ENCODE peak calls at places on chromosomes 13 and 19, in four cellular contexts. L, B, S and I are unnamed samples.

GRCh38 chr19:33445752-33446070 is 72.2 kb downstream of the CEBPG start:
- DNase-seq in L (no peak), B (no peak), S (peak), I (no peak)

GRCh38 chr13:36432106-36432544 is at the start of gene CCNA1:
- DNase-seq in L (no peak), B (peak), S (peak), I (no peak)

GRCh38 chr19:51166846-51167490 is 24.9 kb downstream of the SIGLEC7 start:
- DNase-seq in L (peak), B (no peak), S (no peak), I (no peak)

GRCh38 chr13:35468195-35468594 is 8.3 kb downstream of the MAB21L1 start:
- DNase-seq in L (no peak), B (no peak), S (no peak), I (no peak)

GRCh38 chr13:113671066-113672001 is 4.3 kb downstream of the GRK1 start:
- DNase-seq in L (no peak), B (no peak), S (peak), I (no peak)

GRCh38 chr13:71320452-71320851 is 546.6 kb downstream of the DACH1 start:
- DNase-seq in L (peak), B (no peak), S (no peak), I (no peak)

GRCh38 chr13:26168276-26168814 is 53.8 kb downstream of the RNF6 start:
- DNase-seq in L (no peak), B (no peak), S (no peak), I (no peak)

GRCh38 chr19:4069331-4069959 is 2.7 kb upstream of the ZBTB7A start:
- DNase-seq in L (peak), B (peak), S (peak), I (no peak)

GRCh38 chr19:3184847-3185481 is 766 bp upstream of the NCLN start:
- DNase-seq in L (no peak), B (peak), S (peak), I (peak)

GRCh38 chr19:12899891-12900518 is 9.0 kb downstream of the GCDH start:
- DNase-seq in L (no peak), B (no peak), S (no peak), I (no peak)

GRCh38 chr13:34678154-34678553 is 263.9 kb upstream of the NBEA start:
- DNase-seq in L (no peak), B (no peak), S (no peak), I (no peak)

GRCh38 chr19:5369962-5370367 is 29.4 kb upstream of the PTPRS start:
- DNase-seq in L (peak), B (no peak), S (no peak), I (no peak)

GRCh38 chr13:48844676-48845075 is 131.0 kb upstream of the FNDC3A start:
- DNase-seq in L (no peak), B (no peak), S (no peak), I (no peak)

GRCh38 chr13:80341771-80342271 is 895 bp upstream of the SPRY2 start:
- DNase-seq in L (no peak), B (peak), S (no peak), I (no peak)

GRCh38 chr13:31965361-31966066 is 66.1 kb upstream of the FRY start:
- DNase-seq in L (no peak), B (no peak), S (no peak), I (peak)

GRCh38 chr13:111076156-111077013 is 38.7 kb upstream of the ARHGEF7 start:
- DNase-seq in L (no peak), B (no peak), S (no peak), I (no peak)

GRCh38 chr13:94058821-94059360 is 420.6 kb downstream of the DCT start:
- DNase-seq in L (no peak), B (no peak), S (no peak), I (no peak)

GRCh38 chr19:56670401-56670960 is 1.1 kb downstream of the ZNF835 start:
- DNase-seq in L (no peak), B (no peak), S (peak), I (no peak)

GRCh38 chr13:108495686-108496363 is 133.6 kb upstream of the MYO16 start:
- DNase-seq in L (no peak), B (no peak), S (peak), I (no peak)

GRCh38 chr13:60398438-60398891 is 1.4 kb downstream of the TDRD3 start:
- DNase-seq in L (peak), B (no peak), S (no peak), I (no peak)

GRCh38 chr19:33234092-33234491 is 8.4 kb upstream of the SLC7A10 start:
- DNase-seq in L (no peak), B (no peak), S (no peak), I (no peak)

GRCh38 chr13:48492123-48493075 is 40.5 kb downstream of the RCBTB2 start:
- DNase-seq in L (peak), B (peak), S (peak), I (no peak)

GRCh38 chr13:25881946-25882574 is 169.8 kb downstream of the SHISA2 start:
- DNase-seq in L (no peak), B (no peak), S (no peak), I (no peak)

GRCh38 chr13:92573467-92574057 is 653.0 kb upstream of the GPC6 start:
- DNase-seq in L (peak), B (no peak), S (no peak), I (no peak)

GRCh38 chr19:6058411-6059201 is 51.7 kb downstream of the RFX2 start:
- DNase-seq in L (no peak), B (no peak), S (peak), I (no peak)

GRCh38 chr19:5182811-5183210 is 157.8 kb downstream of the PTPRS start:
- DNase-seq in L (no peak), B (no peak), S (no peak), I (no peak)

GRCh38 chr13:72760189-72760588 is 21.5 kb downstream of the DIS3 start:
- DNase-seq in L (no peak), B (no peak), S (no peak), I (no peak)

GRCh38 chr19:3161453-3161852 is 17.1 kb upstream of the S1PR4 start:
- DNase-seq in L (no peak), B (no peak), S (peak), I (no peak)

GRCh38 chr19:6590458-6591319 is at the start of gene CD70:
- DNase-seq in L (peak), B (no peak), S (no peak), I (no peak)

GRCh38 chr13:39481493-39481892 is 121.5 kb downstream of the LHFPL6 start:
- DNase-seq in L (no peak), B (no peak), S (no peak), I (no peak)

GRCh38 chr13:99415851-99416331 is 85.4 kb upstream of the TM9SF2 start:
- DNase-seq in L (peak), B (no peak), S (peak), I (no peak)

GRCh38 chr19:1261863-1262686 is 7.1 kb upstream of the CIRBP start:
- DNase-seq in L (no peak), B (peak), S (peak), I (no peak)

GRCh38 chr13:99605417-99606321 is 104.4 kb downstream of the TM9SF2 start:
- DNase-seq in L (peak), B (peak), S (peak), I (no peak)

GRCh38 chr13:34156841-34157365 is 339.0 kb downstream of the RFC3 start:
- DNase-seq in L (peak), B (peak), S (peak), I (peak)

GRCh38 chr19:1000095-1000494 is at the start of gene GRIN3B:
- DNase-seq in L (peak), B (no peak), S (peak), I (no peak)

GRCh38 chr19:4507150-4507452 is 11.2 kb downstream of the PLIN4 start:
- DNase-seq in L (no peak), B (no peak), S (no peak), I (no peak)

GRCh38 chr19:38277549-38277948 is 13.2 kb downstream of the SPINT2 start:
- DNase-seq in L (no peak), B (no peak), S (no peak), I (no peak)

GRCh38 chr19:10888421-10888866 is 17.1 kb downstream of the CARM1 start:
- DNase-seq in L (no peak), B (no peak), S (no peak), I (no peak)

GRCh38 chr19:5880604-5881078 is 10.3 kb upstream of the FUT5 start:
- DNase-seq in L (no peak), B (peak), S (peak), I (no peak)

GRCh38 chr19:39686739-39687138 is 17.5 kb upstream of the LGALS14 start:
- DNase-seq in L (peak), B (no peak), S (no peak), I (no peak)
- H3K4me3 ChIP-seq in L (no peak), B (no peak), S (no peak), I (no peak)

GRCh38 chr19:54792814-54793213 is 10.6 kb upstream of the KIR2DL4 start:
- DNase-seq in L (peak), B (no peak), S (no peak), I (no peak)
- H3K4me3 ChIP-seq in L (peak), B (peak), S (no peak), I (no peak)

DNA sequence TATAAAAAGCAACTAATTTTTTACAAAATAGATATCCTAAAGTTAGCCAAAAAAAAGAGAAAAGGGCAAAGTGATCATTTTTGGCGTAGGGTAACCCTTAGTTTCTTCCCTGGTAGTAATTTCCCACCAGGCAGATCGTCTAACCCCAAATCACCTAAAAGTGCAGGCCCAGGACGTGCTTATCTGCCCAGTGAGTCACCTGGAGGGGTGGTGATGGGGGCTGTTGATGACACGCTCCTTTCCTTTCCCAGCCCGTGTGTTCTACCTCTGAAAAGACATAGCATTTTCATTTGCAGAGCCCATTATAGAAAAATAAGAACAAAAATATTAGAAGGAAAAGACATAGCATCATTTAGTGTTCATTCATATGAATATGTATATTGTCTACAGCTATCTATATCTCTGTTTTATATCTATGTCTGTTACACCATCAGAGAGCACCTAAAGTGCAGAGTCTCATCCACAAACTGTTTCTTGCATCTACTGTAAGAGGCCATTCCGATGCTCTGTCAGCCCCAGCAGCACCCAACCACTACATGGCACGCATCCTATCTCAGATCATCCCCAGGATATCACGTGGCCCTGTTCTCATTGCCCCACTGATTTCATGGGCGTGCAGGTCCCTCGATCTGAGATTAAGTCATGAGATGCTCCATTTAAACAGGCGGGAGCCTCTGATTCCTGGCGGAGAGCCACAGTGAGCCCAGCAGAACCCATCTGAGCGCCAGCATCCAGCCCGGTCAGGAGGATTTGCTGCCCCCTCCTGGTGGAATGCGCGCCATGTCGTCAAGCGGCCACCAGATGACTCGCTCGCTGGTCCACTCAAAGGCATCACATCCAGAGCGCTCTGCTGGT is 8.5 kb upstream of the LILRB3 start:
- DNase-seq in L (peak), B (peak), S (peak), I (no peak)
- H3K4me3 ChIP-seq in L (no peak), B (no peak), S (no peak), I (no peak)

DNA sequence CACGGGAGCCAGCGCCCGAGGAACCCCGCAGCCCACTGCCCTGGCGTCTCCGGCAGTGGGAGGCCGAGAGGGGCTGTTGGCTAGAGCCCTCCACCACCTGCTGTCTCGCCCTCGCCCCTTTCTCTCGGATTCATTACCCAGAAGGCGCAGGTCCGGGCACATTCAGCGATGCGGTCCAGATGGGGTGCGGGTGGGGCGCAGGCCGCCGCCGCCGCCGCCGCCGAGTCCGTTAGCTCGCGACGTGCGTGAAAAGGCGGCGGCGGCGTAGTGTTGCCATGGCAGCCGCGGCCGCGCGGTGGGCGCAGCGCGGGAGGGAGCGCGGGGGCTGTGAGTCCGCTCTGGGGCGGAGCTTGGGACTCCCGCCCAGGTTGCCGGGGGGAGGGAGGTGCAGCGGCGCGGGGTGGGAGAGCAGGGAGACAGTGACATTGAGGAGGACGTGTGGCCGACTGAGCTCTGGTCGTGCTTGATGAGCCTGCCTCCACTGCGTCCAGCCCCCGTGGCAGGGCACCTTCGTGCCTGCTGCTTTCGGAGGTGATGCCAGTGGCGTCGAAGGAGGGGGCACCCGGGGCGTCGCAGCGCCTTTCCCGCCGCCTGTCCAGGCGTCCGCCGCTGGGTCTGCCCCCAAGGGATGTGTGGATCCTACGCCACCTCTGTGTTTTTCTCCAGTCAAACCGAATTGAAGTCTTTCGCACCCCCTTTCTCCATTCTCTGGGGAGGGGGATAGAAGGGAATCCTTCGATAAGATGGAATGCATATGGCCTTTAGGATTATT is at the start of gene KATNAL1:
- DNase-seq in L (peak), B (peak), S (peak), I (no peak)
- H3K4me3 ChIP-seq in L (peak), B (peak), S (peak), I (peak)

GRCh38 chr19:49497790-49498106 is 1.5 kb downstream of the RPS11 start:
- DNase-seq in L (no peak), B (no peak), S (no peak), I (no peak)
- H3K4me3 ChIP-seq in L (peak), B (peak), S (no peak), I (no peak)

GRCh38 chr19:46474211-46474610 is 2.8 kb upstream of the PNMA8A start:
- DNase-seq in L (no peak), B (no peak), S (peak), I (no peak)

GRCh38 chr19:46471116-46471733 is at the start of gene PNMA8A:
- DNase-seq in L (no peak), B (peak), S (peak), I (no peak)

GRCh38 chr19:46470376-46470775 is 987 bp downstream of the PNMA8A start:
- DNase-seq in L (no peak), B (no peak), S (peak), I (no peak)

GRCh38 chr19:46472592-46472991 is 1.2 kb upstream of the PNMA8A start:
- DNase-seq in L (no peak), B (no peak), S (no peak), I (no peak)

GRCh38 chr19:46471778-46472543 is 598 bp upstream of the PNMA8A start:
- DNase-seq in L (no peak), B (no peak), S (peak), I (no peak)
- H3K4me3 ChIP-seq in L (no peak), B (peak), S (no peak), I (peak)

GRCh38 chr13:27182844-27183497 is 11.4 kb upstream of the USP12 start:
- DNase-seq in L (no peak), B (peak), S (peak), I (peak)
- H3K4me3 ChIP-seq in L (no peak), B (no peak), S (no peak), I (no peak)

GRCh38 chr13:109669956-109670355 is 116.4 kb downstream of the IRS2 start:
- DNase-seq in L (no peak), B (no peak), S (no peak), I (no peak)
- H3K4me3 ChIP-seq in L (no peak), B (no peak), S (no peak), I (no peak)

GRCh38 chr19:41928754-41929535 is 696 bp upstream of the ERFL start:
- DNase-seq in L (peak), B (no peak), S (no peak), I (no peak)
- H3K4me3 ChIP-seq in L (peak), B (peak), S (no peak), I (no peak)